ENCODE peak calls at places on chromosome 15, in seven cellular contexts. One of them, this sample, is unnamed.

GRCh38 chr15:101086394-101087171 is 165.3 kb downstream of the CHSY1 start:
- DNase-seq in IMR-90: no peak
- DNase-seq in activated CD8-positive, alpha-beta memory T cell treated with anti-CD3 and anti-CD28 coated beads for 4 hours: no peak
- DNase-seq in HS-5: no peak
- DNase-seq in T-helper 9 cell: no peak
- DNase-seq in aorta: no peak
- DNase-seq in neural crest cell: no peak
- DNase-seq in this sample: no peak

GRCh38 chr15:68149059-68149458 is 56.1 kb downstream of the CALML4 start:
- DNase-seq in IMR-90: peak
- DNase-seq in activated CD8-positive, alpha-beta memory T cell treated with anti-CD3 and anti-CD28 coated beads for 4 hours: no peak
- DNase-seq in HS-5: peak
- DNase-seq in T-helper 9 cell: no peak
- DNase-seq in aorta: no peak
- DNase-seq in neural crest cell: no peak
- DNase-seq in this sample: no peak

GRCh38 chr15:28920781-28921331 is 35.1 kb downstream of the APBA2 start:
- DNase-seq in IMR-90: no peak
- DNase-seq in activated CD8-positive, alpha-beta memory T cell treated with anti-CD3 and anti-CD28 coated beads for 4 hours: no peak
- DNase-seq in HS-5: no peak
- DNase-seq in T-helper 9 cell: no peak
- DNase-seq in aorta: peak
- DNase-seq in neural crest cell: no peak
- DNase-seq in this sample: no peak

GRCh38 chr15:42131826-42132806 is 24.3 kb downstream of the PLA2G4F start:
- DNase-seq in IMR-90: no peak
- DNase-seq in activated CD8-positive, alpha-beta memory T cell treated with anti-CD3 and anti-CD28 coated beads for 4 hours: no peak
- DNase-seq in HS-5: no peak
- DNase-seq in T-helper 9 cell: no peak
- DNase-seq in aorta: no peak
- DNase-seq in neural crest cell: no peak
- DNase-seq in this sample: no peak

GRCh38 chr15:90934949-90935751 is at the start of gene UNC45A:
- DNase-seq in IMR-90: peak
- DNase-seq in activated CD8-positive, alpha-beta memory T cell treated with anti-CD3 and anti-CD28 coated beads for 4 hours: peak
- DNase-seq in HS-5: peak
- DNase-seq in T-helper 9 cell: peak
- DNase-seq in aorta: peak
- DNase-seq in neural crest cell: peak
- DNase-seq in this sample: peak

GRCh38 chr15:78726870-78727551 is 84.3 kb downstream of the ADAMTS7 start:
- DNase-seq in IMR-90: no peak
- DNase-seq in activated CD8-positive, alpha-beta memory T cell treated with anti-CD3 and anti-CD28 coated beads for 4 hours: no peak
- DNase-seq in HS-5: no peak
- DNase-seq in T-helper 9 cell: no peak
- DNase-seq in aorta: no peak
- DNase-seq in neural crest cell: no peak
- DNase-seq in this sample: no peak

GRCh38 chr15:95215016-95215415 is 983.7 kb downstream of the MCTP2 start:
- DNase-seq in IMR-90: no peak
- DNase-seq in activated CD8-positive, alpha-beta memory T cell treated with anti-CD3 and anti-CD28 coated beads for 4 hours: no peak
- DNase-seq in HS-5: no peak
- DNase-seq in T-helper 9 cell: no peak
- DNase-seq in aorta: no peak
- DNase-seq in neural crest cell: no peak
- DNase-seq in this sample: no peak

GRCh38 chr15:52256366-52256765 is 39.2 kb downstream of the MYO5C start:
- DNase-seq in IMR-90: peak
- DNase-seq in activated CD8-positive, alpha-beta memory T cell treated with anti-CD3 and anti-CD28 coated beads for 4 hours: peak
- DNase-seq in HS-5: peak
- DNase-seq in T-helper 9 cell: peak
- DNase-seq in aorta: peak
- DNase-seq in neural crest cell: peak
- DNase-seq in this sample: peak

This sample was measured in stimulated activated CD4-positive, alpha-beta T cell treated with anti-CD3 and anti-CD28 coated beads, TNF-alpha, amount 100 ng/mL, for 1 hour.